ENCODE peak calls at places on chromosomes 12 and 14, in seven cellular contexts. R is mammary epithelial cell, L is heart right ventricle, Z is omental fat pad, A is heart left ventricle, G is RWPE1, T is astrocyte of the cerebellum. S is an unnamed sample.

GRCh38 chr12:111692575-111693210 is 6.8 kb downstream of the ACAD10 start:
- DNase-seq in R (no peak), L (no peak), Z (no peak), A (no peak), G (no peak), T (no peak), S (no peak)

GRCh38 chr12:132089407-132089910 is 54.7 kb downstream of the DDX51 start:
- DNase-seq in R (no peak), L (no peak), Z (no peak), A (no peak), G (no peak), T (no peak), S (no peak)

GRCh38 chr14:75430526-75430925 is 2.7 kb downstream of the JDP2 start:
- DNase-seq in R (no peak), L (peak), Z (no peak), A (no peak), G (no peak), T (peak), S (no peak)

GRCh38 chr12:62703011-62703380 is 232.0 kb downstream of the PPM1H start:
- DNase-seq in R (peak), L (no peak), Z (no peak), A (no peak), G (no peak), T (no peak), S (no peak)

GRCh38 chr12:64836856-64837255 is 12.4 kb downstream of the TBC1D30 start:
- DNase-seq in R (no peak), L (no peak), Z (no peak), A (no peak), G (no peak), T (no peak), S (no peak)

GRCh38 chr14:92692822-92693226 is 55.6 kb downstream of the LGMN start:
- DNase-seq in R (peak), L (peak), Z (no peak), A (peak), G (no peak), T (no peak), S (no peak)

GRCh38 chr12:128606970-128607369 is 216.8 kb downstream of the SLC15A4 start:
- DNase-seq in R (no peak), L (no peak), Z (no peak), A (no peak), G (no peak), T (no peak), S (no peak)

GRCh38 chr12:116516657-116517056 is 42.5 kb upstream of the MAP1LC3B2 start:
- DNase-seq in R (no peak), L (no peak), Z (no peak), A (no peak), G (no peak), T (no peak), S (no peak)

GRCh38 chr12:59660148-59660547 is 64.3 kb downstream of the SLC16A7 start:
- DNase-seq in R (no peak), L (no peak), Z (no peak), A (no peak), G (no peak), T (no peak), S (no peak)

GRCh38 chr14:58808828-58809227 is 171.1 kb downstream of the DACT1 start:
- DNase-seq in R (no peak), L (no peak), Z (no peak), A (no peak), G (no peak), T (no peak), S (no peak)

GRCh38 chr12:76346798-76347420 is 1.3 kb downstream of the BBS10 start:
- DNase-seq in R (peak), L (peak), Z (no peak), A (peak), G (peak), T (peak), S (no peak)

GRCh38 chr12:68331500-68331868 is 678 bp downstream of the MDM1 start:
- DNase-seq in R (peak), L (no peak), Z (no peak), A (no peak), G (peak), T (no peak), S (no peak)
- TF ChIP-seq CTCF in R (no peak), L (no peak), Z (no peak), A (no peak), G (no peak), T (no peak), S (no peak)

DNA sequence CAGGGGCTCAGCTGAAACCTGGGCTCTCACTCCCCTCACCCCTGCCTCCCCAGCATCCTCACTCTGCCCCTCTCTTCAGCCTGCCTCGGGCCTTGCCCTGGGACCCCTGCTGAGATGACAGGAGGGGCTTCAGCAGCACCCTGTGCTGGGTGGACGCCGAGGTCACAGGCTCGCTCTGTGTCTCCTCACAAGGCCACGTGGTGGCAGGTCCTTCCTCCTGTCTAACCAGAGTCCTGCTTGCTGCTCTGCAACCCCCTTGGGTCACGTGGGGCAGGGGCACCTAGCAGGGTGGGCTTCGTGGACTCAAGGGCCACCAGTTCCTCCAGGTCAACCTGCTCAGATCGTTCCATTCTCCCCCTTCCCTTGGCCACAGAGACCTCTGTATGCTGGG is 90.4 kb downstream of the TMEM121 start:
- DNase-seq in R (no peak), L (no peak), Z (no peak), A (no peak), G (no peak), T (no peak), S (no peak)
- TF ChIP-seq CTCF in R (no peak), L (no peak), Z (no peak), A (no peak), G (no peak), T (no peak), S (no peak)

GRCh38 chr12:26719852-26720251 is 113.1 kb downstream of the ITPR2 start:
- DNase-seq in R (no peak), L (no peak), Z (no peak), A (no peak), G (no peak), T (no peak), S (no peak)
- TF ChIP-seq CTCF in R (peak), L (no peak), Z (no peak), A (no peak), G (no peak), T (peak), S (peak)

GRCh38 chr14:21510735-21511657 is at the start of gene METTL3:
- DNase-seq in R (peak), L (peak), Z (peak), A (peak), G (peak), T (peak), S (peak)
- TF ChIP-seq CTCF in R (no peak), L (no peak), Z (no peak), A (no peak), G (no peak), T (no peak), S (no peak)

GRCh38 chr12:99619389-99620158 is 28.0 kb upstream of the GARIN6 start:
- DNase-seq in R (peak), L (no peak), Z (no peak), A (no peak), G (no peak), T (peak), S (no peak)
- TF ChIP-seq CTCF in R (peak), L (no peak), Z (no peak), A (no peak), G (peak), T (peak), S (peak)

GRCh38 chr12:106908561-106908960 is 47.1 kb upstream of the TMEM263 start:
- DNase-seq in R (no peak), L (no peak), Z (no peak), A (no peak), G (no peak), T (no peak), S (no peak)

GRCh38 chr12:106906715-106907114 is 49.0 kb upstream of the TMEM263 start:
- DNase-seq in R (no peak), L (no peak), Z (no peak), A (no peak), G (no peak), T (no peak), S (no peak)

GRCh38 chr12:106907846-106908245 is 47.9 kb upstream of the TMEM263 start:
- DNase-seq in R (no peak), L (no peak), Z (no peak), A (no peak), G (no peak), T (no peak), S (no peak)

GRCh38 chr12:106910202-106910601 is 45.5 kb upstream of the TMEM263 start:
- DNase-seq in R (no peak), L (no peak), Z (no peak), A (no peak), G (no peak), T (no peak), S (no peak)

DNA sequence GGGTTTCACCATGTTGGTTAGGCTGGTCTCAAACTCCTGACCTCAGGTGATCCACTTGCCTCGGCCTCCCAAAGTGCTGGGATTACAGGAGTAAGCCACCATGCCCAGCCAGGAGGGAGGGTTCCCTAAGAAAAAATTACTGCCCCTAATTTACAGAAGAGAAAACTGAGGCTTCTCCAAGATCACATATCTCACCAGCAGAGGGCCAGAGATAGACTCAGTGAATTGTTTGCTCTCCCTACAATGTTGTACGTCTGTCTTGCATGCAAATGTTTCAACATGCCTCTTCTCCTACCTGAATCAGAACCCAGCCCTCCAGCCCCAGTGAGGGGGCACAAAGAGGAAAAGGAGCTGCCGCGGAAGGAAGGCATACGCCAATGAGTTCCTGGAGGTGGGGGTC is 48.3 kb upstream of the TMEM263 start:
- DNase-seq in R (no peak), L (no peak), Z (no peak), A (no peak), G (no peak), T (no peak), S (no peak)
- TF ChIP-seq CTCF in R (peak), L (no peak), Z (no peak), A (no peak), G (no peak), T (no peak), S (no peak)

GRCh38 chr12:121218588-121219352 is 8.8 kb downstream of the P2RX4 start:
- DNase-seq in R (no peak), L (no peak), Z (no peak), A (no peak), G (no peak), T (no peak), S (no peak)
- TF ChIP-seq CTCF in R (no peak), L (no peak), Z (no peak), A (no peak), G (no peak), T (no peak), S (no peak)

GRCh38 chr14:51239813-51240803 is at the start of gene TMX1:
- DNase-seq in R (peak), L (peak), Z (peak), A (peak), G (peak), T (peak), S (peak)
- TF ChIP-seq CTCF in R (no peak), L (no peak), Z (no peak), A (no peak), G (no peak), T (peak), S (no peak)

GRCh38 chr12:122949405-122949804 is 16.9 kb downstream of the ABCB9 start:
- DNase-seq in R (no peak), L (no peak), Z (no peak), A (no peak), G (no peak), T (no peak), S (no peak)

GRCh38 chr12:122948605-122949004 is 17.7 kb downstream of the ABCB9 start:
- DNase-seq in R (no peak), L (no peak), Z (no peak), A (no peak), G (no peak), T (no peak), S (no peak)

GRCh38 chr12:122945047-122945592 is 21.1 kb downstream of the ABCB9 start:
- DNase-seq in R (no peak), L (no peak), Z (no peak), A (no peak), G (no peak), T (no peak), S (no peak)

GRCh38 chr12:122946690-122947271 is 19.5 kb downstream of the ABCB9 start:
- DNase-seq in R (peak), L (peak), Z (peak), A (peak), G (peak), T (peak), S (peak)

DNA sequence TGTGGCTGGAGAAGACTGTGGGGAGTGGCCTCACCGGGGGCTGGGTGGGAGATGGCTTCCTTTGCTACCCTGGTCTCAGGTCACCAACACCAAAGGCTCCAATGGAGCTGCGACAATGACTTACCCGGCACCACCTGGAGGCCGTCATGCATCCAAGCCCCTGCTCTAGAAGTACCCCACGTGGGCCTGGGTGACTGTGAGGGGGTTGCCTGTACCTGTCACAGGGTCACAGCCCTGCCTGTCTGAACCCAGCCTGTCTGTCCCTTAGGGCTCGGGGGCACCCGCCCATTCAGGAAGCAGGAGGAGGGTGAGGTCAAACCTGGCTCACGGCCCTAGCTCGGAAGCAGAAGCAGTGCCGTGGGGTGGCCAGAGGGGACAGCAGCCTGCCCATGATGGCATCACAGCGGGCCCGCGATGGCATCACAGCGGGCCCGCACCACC is 18.9 kb downstream of the ABCB9 start:
- DNase-seq in R (no peak), L (peak), Z (no peak), A (peak), G (no peak), T (no peak), S (no peak)
- TF ChIP-seq CTCF in R (peak), L (no peak), Z (no peak), A (no peak), G (no peak), T (peak), S (no peak)

GRCh38 chr12:26617513-26617912 is 215.5 kb downstream of the ITPR2 start:
- DNase-seq in R (no peak), L (no peak), Z (no peak), A (no peak), G (no peak), T (no peak), S (no peak)

GRCh38 chr12:26611598-26611997 is 221.4 kb downstream of the ITPR2 start:
- DNase-seq in R (no peak), L (no peak), Z (no peak), A (no peak), G (no peak), T (no peak), S (no peak)

GRCh38 chr12:26610774-26611173 is 222.2 kb downstream of the ITPR2 start:
- DNase-seq in R (no peak), L (no peak), Z (no peak), A (no peak), G (no peak), T (no peak), S (no peak)

GRCh38 chr12:26612203-26612602 is 220.8 kb downstream of the ITPR2 start:
- DNase-seq in R (no peak), L (no peak), Z (no peak), A (no peak), G (no peak), T (no peak), S (no peak)

DNA sequence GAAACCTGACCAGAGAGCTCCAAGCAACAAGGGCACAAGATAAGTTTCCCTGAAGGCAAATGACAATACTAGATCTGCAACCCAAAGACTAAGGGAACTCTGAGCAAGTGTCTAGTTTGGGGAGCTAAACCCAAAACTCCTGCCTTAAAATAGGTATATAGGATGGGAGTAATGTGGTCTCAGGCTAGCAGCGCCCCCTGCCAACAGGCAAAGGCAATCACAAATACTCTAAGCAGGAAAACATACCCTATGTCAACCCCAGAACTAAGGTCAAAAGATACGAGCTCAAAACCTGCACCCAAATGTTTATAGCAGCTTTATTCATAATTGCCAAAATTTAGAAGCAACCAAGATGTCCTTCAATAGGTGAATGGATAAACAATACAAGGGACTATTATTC is 218.8 kb downstream of the ITPR2 start:
- DNase-seq in R (no peak), L (peak), Z (no peak), A (peak), G (peak), T (no peak), S (no peak)
- TF ChIP-seq CTCF in R (peak), L (no peak), Z (no peak), A (peak), G (no peak), T (peak), S (peak)